ENCODE peak calls at places on chromosomes 11 and 22, in seven cellular contexts. One of them, this sample, is unnamed.
A peak's percentile ranks its signal among the peaks of the same experiment; 100 is the strongest.

GRCh38 chr11:13962198-13962561 is 343 bp upstream of the SPON1 start:
- DNase-seq in body of pancreas: no peak
- DNase-seq in HCT116: no peak
- DNase-seq in pancreas: no peak
- DNase-seq in mesendoderm: no peak
- DNase-seq in iPS DF 6.9: no peak
- DNase-seq in osteoblast: no peak
- DNase-seq in this sample: no peak

GRCh38 chr11:117950320-117950719 is 21.1 kb upstream of the TMPRSS13 start:
- DNase-seq in iPS DF 6.9: no peak
- DNase-seq in HCT116: no peak
- DNase-seq in pancreas: no peak
- DNase-seq in osteoblast: no peak
- DNase-seq in body of pancreas: peak; percentile 24
- DNase-seq in mesendoderm: peak; percentile 46
- DNase-seq in this sample: no peak

GRCh38 chr22:26558246-26558895 is 31.6 kb downstream of the TPST2 start:
- DNase-seq in body of pancreas: peak; percentile 73
- DNase-seq in mesendoderm: no peak
- DNase-seq in osteoblast: no peak
- DNase-seq in iPS DF 6.9: no peak
- DNase-seq in HCT116: no peak
- DNase-seq in pancreas: no peak
- DNase-seq in this sample: no peak

GRCh38 chr11:34516247-34517040 is 2.9 kb upstream of the ELF5 start:
- DNase-seq in HCT116: no peak
- DNase-seq in body of pancreas: no peak
- DNase-seq in mesendoderm: no peak
- DNase-seq in osteoblast: no peak
- DNase-seq in pancreas: no peak
- DNase-seq in iPS DF 6.9: no peak
- DNase-seq in this sample: no peak

GRCh38 chr11:6864436-6864835 is 1.6 kb downstream of the OR10A2 start:
- DNase-seq in HCT116: no peak
- DNase-seq in iPS DF 6.9: no peak
- DNase-seq in body of pancreas: no peak
- DNase-seq in pancreas: no peak
- DNase-seq in mesendoderm: no peak
- DNase-seq in osteoblast: peak; percentile 13
- DNase-seq in this sample: no peak

GRCh38 chr11:85947431-85948272 is 92.5 kb downstream of the CCDC83 start:
- DNase-seq in pancreas: no peak
- DNase-seq in iPS DF 6.9: no peak
- DNase-seq in osteoblast: peak; percentile 84
- DNase-seq in mesendoderm: no peak
- DNase-seq in body of pancreas: peak; percentile 54
- DNase-seq in HCT116: no peak
- DNase-seq in this sample: peak; percentile 38

GRCh38 chr11:70064011-70064725 is 13.9 kb upstream of the ANO1 start:
- DNase-seq in pancreas: no peak
- DNase-seq in mesendoderm: no peak
- DNase-seq in osteoblast: peak; percentile 48
- DNase-seq in HCT116: no peak
- DNase-seq in body of pancreas: no peak
- DNase-seq in iPS DF 6.9: no peak
- DNase-seq in this sample: no peak

GRCh38 chr22:32736746-32737145 is 64.8 kb upstream of the TIMP3 start:
- DNase-seq in mesendoderm: no peak
- DNase-seq in osteoblast: no peak
- DNase-seq in iPS DF 6.9: no peak
- DNase-seq in HCT116: no peak
- DNase-seq in pancreas: no peak
- DNase-seq in body of pancreas: no peak
- DNase-seq in this sample: peak; percentile 22

GRCh38 chr22:31160328-31160978 is 471 bp downstream of the RNF185 start:
- DNase-seq in HCT116: no peak
- DNase-seq in pancreas: no peak
- DNase-seq in mesendoderm: peak; percentile 24
- DNase-seq in body of pancreas: peak; percentile 27
- DNase-seq in iPS DF 6.9: no peak
- DNase-seq in osteoblast: peak; percentile 86
- DNase-seq in this sample: no peak

GRCh38 chr22:32327596-32328171 is 30.0 kb upstream of the RFPL3 start:
- DNase-seq in pancreas: no peak
- DNase-seq in body of pancreas: no peak
- DNase-seq in HCT116: no peak
- DNase-seq in iPS DF 6.9: no peak
- DNase-seq in mesendoderm: no peak
- DNase-seq in osteoblast: no peak
- DNase-seq in this sample: no peak

GRCh38 chr11:60875366-60875720 is 8.0 kb downstream of the ZP1 start:
- DNase-seq in iPS DF 6.9: no peak
- DNase-seq in pancreas: no peak
- DNase-seq in osteoblast: no peak
- DNase-seq in HCT116: no peak
- DNase-seq in mesendoderm: no peak
- DNase-seq in body of pancreas: no peak
- DNase-seq in this sample: no peak

GRCh38 chr11:76662656-76663460 is 7.7 kb downstream of the LRRC32 start:
- DNase-seq in pancreas: no peak
- DNase-seq in osteoblast: peak; percentile 77
- DNase-seq in mesendoderm: no peak
- DNase-seq in HCT116: no peak
- DNase-seq in iPS DF 6.9: no peak
- DNase-seq in body of pancreas: no peak
- DNase-seq in this sample: no peak

GRCh38 chr11:43925932-43926505 is 16.4 kb upstream of the C11orf96 start:
- DNase-seq in osteoblast: peak; percentile 31
- DNase-seq in mesendoderm: no peak
- DNase-seq in pancreas: no peak
- DNase-seq in HCT116: no peak
- DNase-seq in body of pancreas: no peak
- DNase-seq in iPS DF 6.9: no peak
- DNase-seq in this sample: no peak

GRCh38 chr11:43922974-43923326 is 19.5 kb upstream of the C11orf96 start:
- DNase-seq in osteoblast: peak; percentile 30
- DNase-seq in body of pancreas: no peak
- DNase-seq in mesendoderm: no peak
- DNase-seq in HCT116: no peak
- DNase-seq in iPS DF 6.9: no peak
- DNase-seq in pancreas: no peak
- DNase-seq in this sample: no peak

GRCh38 chr11:43925063-43925931 is 17.1 kb upstream of the C11orf96 start:
- DNase-seq in pancreas: no peak
- DNase-seq in mesendoderm: no peak
- DNase-seq in body of pancreas: peak; percentile 45
- DNase-seq in iPS DF 6.9: no peak
- DNase-seq in osteoblast: peak; percentile 37
- DNase-seq in HCT116: no peak
- DNase-seq in this sample: no peak

GRCh38 chr11:43923327-43924111 is 18.9 kb upstream of the C11orf96 start:
- DNase-seq in HCT116: no peak
- DNase-seq in pancreas: no peak
- DNase-seq in body of pancreas: no peak
- DNase-seq in osteoblast: peak; percentile 89
- DNase-seq in mesendoderm: peak; percentile 73
- DNase-seq in iPS DF 6.9: no peak
- DNase-seq in this sample: no peak

DNA sequence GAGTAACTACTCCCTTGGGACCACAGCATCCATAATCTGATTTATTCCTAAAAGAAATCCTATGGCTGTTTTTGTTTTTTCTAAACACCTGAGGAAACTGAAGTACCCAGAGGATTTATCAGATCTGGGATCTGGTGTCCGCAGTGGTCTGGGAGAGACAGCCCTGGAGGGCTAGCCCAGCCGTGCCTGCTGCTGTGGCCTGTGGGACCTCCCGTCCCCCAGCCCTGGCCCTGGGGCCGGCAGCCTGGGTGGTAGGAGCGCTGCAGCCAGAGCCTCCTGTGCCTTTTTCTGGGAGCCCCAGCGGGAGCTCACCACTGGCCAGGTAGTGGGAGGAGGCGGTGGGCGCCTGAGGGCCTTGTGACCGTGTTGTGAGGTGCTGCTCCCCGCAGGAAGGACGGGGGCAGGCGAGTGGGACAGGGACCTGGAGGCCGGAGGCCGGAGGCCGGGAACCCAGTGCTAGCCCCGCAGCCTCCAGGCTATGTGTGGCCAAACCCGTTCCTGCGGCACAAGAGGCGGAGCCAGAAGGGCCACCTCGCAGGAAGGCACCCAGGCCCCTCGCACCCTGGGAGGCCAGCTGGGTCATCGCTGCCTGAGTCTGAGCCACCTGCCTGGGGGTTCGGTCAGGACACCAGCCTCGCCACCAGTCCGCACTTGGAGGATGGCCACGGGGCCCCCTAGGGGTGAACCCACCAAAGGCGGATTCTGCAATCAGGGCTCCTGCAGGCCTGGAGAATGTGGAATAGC is 18.2 kb upstream of the C11orf96 start:
- DNase-seq in body of pancreas: no peak
- DNase-seq in HCT116: no peak
- DNase-seq in iPS DF 6.9: no peak
- DNase-seq in mesendoderm: no peak
- DNase-seq in osteoblast: peak; percentile 37
- DNase-seq in pancreas: no peak
- DNase-seq in this sample: no peak
- H3K4me1 ChIP-seq in body of pancreas: no peaks in the 10 kb centered on the region
- H3K4me1 ChIP-seq in HCT116: no peaks in the 10 kb centered on the region
- H3K4me1 ChIP-seq in iPS DF 6.9: peaks cover 4% of the 10 kb centered on the region
- H3K4me1 ChIP-seq in mesendoderm: no peaks in the 10 kb centered on the region
- H3K4me1 ChIP-seq in osteoblast: peaks cover 28% of the 10 kb centered on the region
- H3K4me1 ChIP-seq in pancreas: peaks cover 7% of the 10 kb centered on the region
- H3K4me1 ChIP-seq in this sample: peaks cover 22% of the 10 kb centered on the region

GRCh38 chr11:3046190-3046589 is 11.0 kb downstream of the CARS1 start:
- DNase-seq in osteoblast: peak; percentile 76
- DNase-seq in iPS DF 6.9: no peak
- DNase-seq in mesendoderm: no peak
- DNase-seq in pancreas: peak; percentile 42
- DNase-seq in HCT116: no peak
- DNase-seq in body of pancreas: no peak
- DNase-seq in this sample: no peak
- H3K4me1 ChIP-seq in osteoblast: peaks cover 35% of the 10 kb centered on the region
- H3K4me1 ChIP-seq in iPS DF 6.9: no peaks in the 10 kb centered on the region
- H3K4me1 ChIP-seq in mesendoderm: no peaks in the 10 kb centered on the region
- H3K4me1 ChIP-seq in pancreas: peaks cover 21% of the 10 kb centered on the region
- H3K4me1 ChIP-seq in HCT116: peaks cover 15% of the 10 kb centered on the region
- H3K4me1 ChIP-seq in body of pancreas: peaks cover 61% of the 10 kb centered on the region
- H3K4me1 ChIP-seq in this sample: peaks cover 14% of the 10 kb centered on the region

GRCh38 chr11:19595499-19595839 is 117.2 kb upstream of the NAV2 start:
- DNase-seq in HCT116: no peak
- DNase-seq in pancreas: no peak
- DNase-seq in iPS DF 6.9: no peak
- DNase-seq in mesendoderm: no peak
- DNase-seq in osteoblast: no peak
- DNase-seq in body of pancreas: no peak
- DNase-seq in this sample: no peak

GRCh38 chr11:19597876-19598275 is 114.8 kb upstream of the NAV2 start:
- DNase-seq in mesendoderm: peak; percentile 30
- DNase-seq in HCT116: no peak
- DNase-seq in body of pancreas: no peak
- DNase-seq in iPS DF 6.9: no peak
- DNase-seq in osteoblast: no peak
- DNase-seq in pancreas: peak; percentile 50
- DNase-seq in this sample: no peak

GRCh38 chr11:19594326-19594725 is 118.3 kb upstream of the NAV2 start:
- DNase-seq in osteoblast: no peak
- DNase-seq in iPS DF 6.9: no peak
- DNase-seq in body of pancreas: no peak
- DNase-seq in HCT116: no peak
- DNase-seq in mesendoderm: no peak
- DNase-seq in pancreas: no peak
- DNase-seq in this sample: no peak

GRCh38 chr11:19597194-19597593 is 115.4 kb upstream of the NAV2 start:
- DNase-seq in mesendoderm: no peak
- DNase-seq in HCT116: no peak
- DNase-seq in osteoblast: peak; percentile 90
- DNase-seq in iPS DF 6.9: no peak
- DNase-seq in body of pancreas: no peak
- DNase-seq in pancreas: no peak
- DNase-seq in this sample: no peak

GRCh38 chr11:19595840-19596751 is 116.5 kb upstream of the NAV2 start:
- DNase-seq in iPS DF 6.9: no peak
- DNase-seq in HCT116: no peak
- DNase-seq in osteoblast: peak; percentile 89
- DNase-seq in body of pancreas: no peak
- DNase-seq in pancreas: no peak
- DNase-seq in mesendoderm: no peak
- DNase-seq in this sample: peak; percentile 61
- H3K4me1 ChIP-seq in iPS DF 6.9: peaks cover 2% of the 10 kb centered on the region
- H3K4me1 ChIP-seq in HCT116: no peaks in the 10 kb centered on the region
- H3K4me1 ChIP-seq in osteoblast: peaks cover 25% of the 10 kb centered on the region
- H3K4me1 ChIP-seq in body of pancreas: no peaks in the 10 kb centered on the region
- H3K4me1 ChIP-seq in pancreas: no peaks in the 10 kb centered on the region
- H3K4me1 ChIP-seq in mesendoderm: no peaks in the 10 kb centered on the region
- H3K4me1 ChIP-seq in this sample: peaks cover 19% of the 10 kb centered on the region

GRCh38 chr11:59785818-59786217 is 24.8 kb downstream of the MRPL16 start:
- DNase-seq in body of pancreas: no peak
- DNase-seq in osteoblast: no peak
- DNase-seq in HCT116: no peak
- DNase-seq in mesendoderm: no peak
- DNase-seq in iPS DF 6.9: no peak
- DNase-seq in pancreas: no peak
- DNase-seq in this sample: no peak
- H3K4me1 ChIP-seq in body of pancreas: peaks cover 27% of the 10 kb centered on the region
- H3K4me1 ChIP-seq in osteoblast: peaks cover 21% of the 10 kb centered on the region
- H3K4me1 ChIP-seq in HCT116: peaks cover 18% of the 10 kb centered on the region
- H3K4me1 ChIP-seq in mesendoderm: no peaks in the 10 kb centered on the region
- H3K4me1 ChIP-seq in iPS DF 6.9: no peaks in the 10 kb centered on the region
- H3K4me1 ChIP-seq in pancreas: peaks cover 18% of the 10 kb centered on the region
- H3K4me1 ChIP-seq in this sample: peaks cover 37% of the 10 kb centered on the region

GRCh38 chr11:119319702-119320592 is 3.0 kb upstream of the MCAM start:
- DNase-seq in iPS DF 6.9: no peak
- DNase-seq in body of pancreas: no peak
- DNase-seq in pancreas: no peak
- DNase-seq in HCT116: no peak
- DNase-seq in mesendoderm: peak; percentile 51
- DNase-seq in osteoblast: peak; percentile 92
- DNase-seq in this sample: no peak
- H3K4me1 ChIP-seq in iPS DF 6.9: peaks cover 21% of the 10 kb centered on the region
- H3K4me1 ChIP-seq in body of pancreas: peaks cover 50% of the 10 kb centered on the region
- H3K4me1 ChIP-seq in pancreas: peaks cover 12% of the 10 kb centered on the region
- H3K4me1 ChIP-seq in HCT116: peaks cover 16% of the 10 kb centered on the region
- H3K4me1 ChIP-seq in mesendoderm: peaks cover 37% of the 10 kb centered on the region
- H3K4me1 ChIP-seq in osteoblast: peaks cover 56% of the 10 kb centered on the region
- H3K4me1 ChIP-seq in this sample: peaks cover 44% of the 10 kb centered on the region

GRCh38 chr11:72782081-72782920 is 11.5 kb downstream of the STARD10 start:
- DNase-seq in HCT116: no peak
- DNase-seq in iPS DF 6.9: no peak
- DNase-seq in mesendoderm: peak; percentile 63
- DNase-seq in body of pancreas: peak; percentile 52
- DNase-seq in osteoblast: peak; percentile 89
- DNase-seq in pancreas: peak; percentile 74
- DNase-seq in this sample: no peak
- H3K4me1 ChIP-seq in HCT116: peaks cover 12% of the 10 kb centered on the region
- H3K4me1 ChIP-seq in iPS DF 6.9: peaks cover 4% of the 10 kb centered on the region
- H3K4me1 ChIP-seq in mesendoderm: peaks cover 4% of the 10 kb centered on the region
- H3K4me1 ChIP-seq in body of pancreas: peaks cover 64% of the 10 kb centered on the region
- H3K4me1 ChIP-seq in osteoblast: peaks cover 3% of the 10 kb centered on the region
- H3K4me1 ChIP-seq in pancreas: peaks cover 47% of the 10 kb centered on the region
- H3K4me1 ChIP-seq in this sample: peaks cover 79% of the 10 kb centered on the region

This sample was measured in PC-9.